ENCODE peak calls at places on chromosome 15, in four cellular contexts. One of them, this sample, is unnamed.

GRCh38 chr15:60460931-60461330 is 18.0 kb downstream of the ICE2 start:
- DNase-seq in H1: no peak
- DNase-seq in GM12878: no peak
- DNase-seq in K562: no peak
- DNase-seq in this sample: no peak

GRCh38 chr15:92118162-92118935 is 264.8 kb downstream of the SLCO3A1 start:
- DNase-seq in K562: no peak
- DNase-seq in GM12878: no peak
- DNase-seq in H1: no peak
- DNase-seq in this sample: no peak

GRCh38 chr15:41502787-41503668 is 9.4 kb downstream of the ITPKA start:
- DNase-seq in GM12878: no peak
- DNase-seq in K562: no peak
- DNase-seq in H1: peak; percentile 75
- DNase-seq in this sample: no peak

GRCh38 chr15:99907698-99908097 is 174.5 kb upstream of the LYSMD4 start:
- DNase-seq in GM12878: no peak
- DNase-seq in H1: no peak
- DNase-seq in K562: no peak
- DNase-seq in this sample: no peak

GRCh38 chr15:87707076-87707475 is 549.5 kb downstream of the NTRK3 start:
- DNase-seq in K562: no peak
- DNase-seq in H1: no peak
- DNase-seq in GM12878: no peak
- DNase-seq in this sample: no peak

GRCh38 chr15:37083610-37084009 is 16.7 kb downstream of the MEIS2 start:
- DNase-seq in GM12878: no peak
- DNase-seq in H1: no peak
- DNase-seq in K562: no peak
- DNase-seq in this sample: no peak

GRCh38 chr15:43943511-43943910 is 116.7 kb downstream of the WDR76 start:
- DNase-seq in GM12878: no peak
- DNase-seq in H1: no peak
- DNase-seq in K562: no peak
- DNase-seq in this sample: no peak

GRCh38 chr15:70852501-70853269 is 1.3 kb downstream of the LARP6 start:
- DNase-seq in H1: no peak
- DNase-seq in GM12878: no peak
- DNase-seq in K562: no peak
- DNase-seq in this sample: no peak

GRCh38 chr15:22989576-22990477 is 9.7 kb upstream of the CYFIP1 start:
- DNase-seq in K562: no peak
- DNase-seq in H1: no peak
- DNase-seq in GM12878: no peak
- DNase-seq in this sample: no peak

GRCh38 chr15:93179072-93179471 is 90.1 kb upstream of the RGMA start:
- DNase-seq in H1: no peak
- DNase-seq in GM12878: peak; percentile 8
- DNase-seq in K562: peak; percentile 12
- DNase-seq in this sample: no peak

GRCh38 chr15:36671017-36671416 is 91.6 kb downstream of the CDIN1 start:
- DNase-seq in K562: no peak
- DNase-seq in H1: no peak
- DNase-seq in GM12878: no peak
- DNase-seq in this sample: no peak

GRCh38 chr15:33489335-33489734 is 178.6 kb downstream of the RYR3 start:
- DNase-seq in K562: no peak
- DNase-seq in GM12878: no peak
- DNase-seq in H1: no peak
- DNase-seq in this sample: no peak

GRCh38 chr15:70480196-70480856 is 283.0 kb downstream of the UACA start:
- DNase-seq in K562: no peak
- DNase-seq in H1: no peak
- DNase-seq in GM12878: no peak
- DNase-seq in this sample: no peak

GRCh38 chr15:83869329-83869728 is 215.4 kb downstream of the ADAMTSL3 start:
- DNase-seq in K562: no peak
- DNase-seq in H1: no peak
- DNase-seq in GM12878: no peak
- DNase-seq in this sample: no peak

GRCh38 chr15:83873966-83874365 is 220.0 kb downstream of the ADAMTSL3 start:
- DNase-seq in GM12878: no peak
- DNase-seq in H1: no peak
- DNase-seq in K562: no peak
- DNase-seq in this sample: no peak

DNA sequence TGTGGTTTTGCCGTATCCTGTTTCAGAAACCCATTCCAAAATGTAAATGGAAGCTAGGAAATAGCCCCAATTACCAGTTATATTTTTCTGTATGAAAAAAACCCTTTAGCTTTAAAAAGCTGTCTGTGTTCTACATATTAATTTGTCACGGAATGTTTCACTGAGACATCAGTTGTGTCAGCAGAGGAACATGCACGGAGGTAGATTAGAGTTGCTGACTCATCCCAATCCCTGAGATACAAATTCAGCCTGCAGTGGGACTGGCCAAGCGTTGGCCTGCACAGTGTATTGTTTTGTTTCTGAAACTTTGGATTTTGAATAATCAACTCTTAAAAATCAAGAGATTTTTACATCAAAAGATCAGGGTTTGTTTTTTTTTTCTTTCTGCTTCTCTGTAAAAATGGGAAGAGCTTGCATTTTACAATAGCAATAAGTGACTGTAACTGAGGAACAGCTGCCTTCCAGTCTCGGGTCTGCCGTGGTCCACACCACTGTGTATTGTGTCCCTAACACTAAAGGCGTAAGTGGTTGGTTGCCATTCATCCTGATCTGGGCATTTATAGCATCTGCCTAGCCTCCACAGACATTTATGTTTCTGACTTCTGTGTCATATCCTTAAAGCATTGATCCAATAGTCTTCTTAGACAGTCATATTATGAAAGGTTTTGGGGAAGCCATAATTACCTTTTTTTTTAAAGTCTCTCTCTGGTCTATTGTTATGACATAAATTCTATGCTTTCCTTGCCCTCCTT is 218.1 kb downstream of the ADAMTSL3 start:
- DNase-seq in H1: no peak
- DNase-seq in GM12878: peak; percentile 17
- DNase-seq in K562: peak; percentile 36
- DNase-seq in this sample: no peak
- TF ChIP-seq HDAC6 in H1: no peak
- TF ChIP-seq HDAC6 in GM12878: no peak
- TF ChIP-seq HDAC6 in K562: no peak
- TF ChIP-seq HDAC6 in this sample: no peak

DNA sequence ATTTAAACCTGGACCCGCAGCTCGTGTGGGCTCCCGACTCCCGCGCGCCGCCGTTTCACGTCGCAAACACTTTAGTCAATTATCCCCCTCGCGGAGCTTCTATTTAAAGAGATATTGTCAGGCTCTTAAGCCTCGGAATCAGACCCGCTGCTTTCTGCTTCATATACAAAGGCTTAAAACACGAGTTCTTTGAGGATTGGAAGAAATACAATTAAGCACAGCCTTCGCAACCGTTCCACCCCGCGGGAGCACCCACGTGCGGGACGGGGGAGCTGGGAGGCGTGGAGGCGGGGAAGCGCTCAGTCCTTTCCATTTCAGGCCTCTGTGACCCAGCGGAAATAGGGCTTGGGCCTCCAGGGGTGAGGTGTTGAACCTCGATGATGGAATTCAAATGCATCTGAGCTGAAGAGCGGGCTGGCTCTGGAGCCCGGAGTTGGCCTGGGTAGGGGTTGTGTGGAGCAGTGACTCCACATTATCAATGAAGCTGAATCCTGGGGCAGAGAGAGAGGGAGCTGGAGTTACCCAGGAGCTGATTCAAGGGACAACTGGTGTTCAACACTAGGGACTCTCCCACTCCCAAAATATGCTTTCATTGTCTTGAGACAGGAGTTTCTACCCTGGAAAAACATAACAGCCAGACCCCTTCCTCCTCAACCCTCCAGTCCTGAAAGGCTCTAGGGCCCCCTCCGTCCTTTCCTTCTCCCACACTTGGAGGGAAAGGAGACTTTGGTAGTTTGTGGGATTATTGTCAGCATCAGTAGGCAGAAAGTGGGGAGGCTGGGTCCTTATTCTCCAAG is 2.4 kb downstream of the ANKRD63 start:
- DNase-seq in GM12878: no peak
- DNase-seq in H1: peak; percentile 74
- DNase-seq in K562: no peak
- DNase-seq in this sample: no peak
- TF ChIP-seq HDAC6 in GM12878: no peak
- TF ChIP-seq HDAC6 in H1: no peak
- TF ChIP-seq HDAC6 in K562: no peak
- TF ChIP-seq HDAC6 in this sample: no peak

DNA sequence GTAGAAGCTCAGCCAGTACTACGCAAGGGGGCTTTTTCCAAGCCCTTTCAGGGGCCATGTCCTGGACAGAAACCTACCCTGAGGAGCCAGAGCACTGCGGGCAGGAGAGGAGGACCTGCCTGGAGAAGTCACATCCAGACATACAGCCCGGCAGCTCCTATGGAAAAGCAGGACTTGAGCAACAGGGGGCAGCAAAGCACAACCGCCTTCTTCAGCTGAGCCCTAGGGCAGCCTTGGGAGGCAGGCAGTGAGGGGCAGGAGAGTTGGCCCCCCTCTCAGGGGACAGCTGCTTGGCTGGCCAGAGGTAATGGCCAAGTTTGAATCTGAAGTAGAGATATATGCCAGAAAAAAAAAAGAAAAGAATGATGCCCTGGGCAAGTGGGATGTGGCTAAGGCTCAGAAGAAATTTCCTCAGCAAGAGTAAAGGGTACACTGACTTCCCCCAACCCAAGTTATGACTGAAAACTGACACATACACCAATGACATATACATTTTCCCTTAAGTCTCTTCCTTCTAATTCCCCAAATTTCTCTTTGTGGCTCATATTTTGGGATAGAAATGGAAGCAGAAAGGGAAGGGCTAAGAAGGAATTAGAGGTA is 56.9 kb downstream of the CYP19A1 start:
- DNase-seq in GM12878: no peak
- DNase-seq in H1: peak; percentile 79
- DNase-seq in K562: peak; percentile 67
- DNase-seq in this sample: peak; percentile 44
- TF ChIP-seq HDAC6 in GM12878: no peak
- TF ChIP-seq HDAC6 in H1: no peak
- TF ChIP-seq HDAC6 in K562: no peak
- TF ChIP-seq HDAC6 in this sample: no peak

DNA sequence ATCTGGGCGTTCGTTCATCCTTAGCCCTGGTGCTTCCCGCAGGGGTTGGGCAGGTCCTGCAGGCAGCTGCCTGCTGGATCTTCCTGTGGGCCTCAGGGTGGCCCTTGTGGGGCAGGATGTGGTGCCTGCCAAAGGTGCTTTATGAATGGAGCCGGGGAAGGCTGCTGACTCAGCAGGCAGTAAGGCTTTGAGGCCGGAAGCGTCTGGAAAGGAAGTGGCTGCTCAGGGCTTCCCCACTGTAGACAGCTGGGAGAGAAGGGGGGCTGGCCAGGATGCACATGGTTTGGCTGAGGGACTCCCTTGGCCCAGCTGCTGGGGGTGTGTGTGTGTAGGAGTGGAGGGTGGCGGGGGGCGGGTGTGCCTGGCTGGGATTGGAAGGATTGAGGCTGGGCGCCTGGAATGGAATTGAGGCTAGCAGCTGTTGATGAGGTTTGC is 12.9 kb downstream of the CD276 start:
- DNase-seq in K562: peak; percentile 37
- DNase-seq in H1: no peak
- DNase-seq in GM12878: peak; percentile 38
- DNase-seq in this sample: no peak
- TF ChIP-seq HDAC6 in K562: no peak
- TF ChIP-seq HDAC6 in H1: no peak
- TF ChIP-seq HDAC6 in GM12878: no peak
- TF ChIP-seq HDAC6 in this sample: no peak

GRCh38 chr15:90165659-90166489 is 35.3 kb upstream of the SEMA4B start:
- DNase-seq in K562: peak; percentile 94
- DNase-seq in GM12878: peak; percentile 64
- DNase-seq in H1: no peak
- DNase-seq in this sample: peak; percentile 95
- TF ChIP-seq HDAC6 in K562: no peak
- TF ChIP-seq HDAC6 in GM12878: no peak
- TF ChIP-seq HDAC6 in H1: no peak
- TF ChIP-seq HDAC6 in this sample: no peak